ENCODE peak calls at places on chromosomes 12 and 14, in eight cellular contexts. W is fibroblast of mammary gland; H is Panc1; X is effector memory CD8-positive, alpha-beta T cell; U is iPS-NIHi11; F is left colon; Q is substantia nigra; S is AG04450. K is an unnamed sample.

GRCh38 chr12:12941450-12942350 is 10.3 kb downstream of the GPRC5D start:
- DNase-seq in W (no peak), H (no peak), X (no peak), U (no peak), F (no peak), Q (no peak), S (no peak), K (no peak)

GRCh38 chr12:48775991-48776649 is 12.8 kb downstream of the ADCY6 start:
- DNase-seq in W (no peak), H (no peak), X (no peak), U (no peak), F (no peak), Q (no peak), S (no peak), K (no peak)

GRCh38 chr12:49962861-49963765 is 1.4 kb downstream of the AQP5 start:
- DNase-seq in W (no peak), H (no peak), X (no peak), U (peak; percentile 66), F (peak; percentile 60), Q (no peak), S (no peak), K (no peak)

GRCh38 chr12:110689002-110689600 is at the start of gene HVCN1:
- DNase-seq in W (no peak), H (no peak), X (no peak), U (peak; percentile 96), F (peak; percentile 68), Q (peak; percentile 20), S (no peak), K (no peak)

GRCh38 chr12:42798811-42799438 is 209.4 kb upstream of the PRICKLE1 start:
- DNase-seq in W (peak; percentile 27), H (no peak), X (no peak), U (no peak), F (no peak), Q (no peak), S (peak; percentile 30), K (peak; percentile 40)

GRCh38 chr14:24081739-24082204 is 10.4 kb downstream of the CPNE6 start:
- DNase-seq in W (no peak), H (no peak), X (no peak), U (no peak), F (no peak), Q (no peak), S (no peak), K (no peak)

GRCh38 chr12:570237-570925 is 92.9 kb downstream of the NINJ2 start:
- DNase-seq in W (peak; percentile 87), H (peak; percentile 46), X (no peak), U (peak; percentile 93), F (peak; percentile 74), Q (no peak), S (peak; percentile 54), K (peak; percentile 85)

GRCh38 chr14:96121660-96122395 is 82.7 kb downstream of the C14orf132 start:
- DNase-seq in W (peak; percentile 84), H (no peak), X (no peak), U (no peak), F (no peak), Q (no peak), S (peak; percentile 81), K (no peak)

GRCh38 chr14:104678346-104678745 is 11.1 kb upstream of the INF2 start:
- DNase-seq in W (no peak), H (no peak), X (no peak), U (no peak), F (no peak), Q (peak; percentile 71), S (no peak), K (peak; percentile 35)

GRCh38 chr12:69239922-69240624 is 704 bp downstream of the CPSF6 start:
- DNase-seq in W (no peak), H (no peak), X (peak; percentile 41), U (peak; percentile 61), F (peak; percentile 69), Q (peak; percentile 31), S (no peak), K (peak; percentile 15)

GRCh38 chr12:94498073-94498472 is 38.4 kb upstream of the CEP83 start:
- DNase-seq in W (no peak), H (no peak), X (no peak), U (no peak), F (no peak), Q (no peak), S (no peak), K (no peak)

GRCh38 chr14:63492391-63492790 is 50.8 kb downstream of the PPP2R5E start:
- DNase-seq in W (peak; percentile 65), H (no peak), X (no peak), U (no peak), F (no peak), Q (no peak), S (no peak), K (peak; percentile 71)

GRCh38 chr14:74843653-74844052 is 32.3 kb downstream of the PROX2 start:
- DNase-seq in W (peak; percentile 85), H (no peak), X (no peak), U (no peak), F (no peak), Q (no peak), S (no peak), K (peak; percentile 84)

GRCh38 chr12:56469007-56469930 is 891 bp downstream of the SPRYD4 start:
- DNase-seq in W (peak; percentile 2), H (no peak), X (no peak), U (no peak), F (peak; percentile 54), Q (peak; percentile 42), S (no peak), K (no peak)

GRCh38 chr14:72599579-72600470 is 294.1 kb downstream of the DPF3 start:
- DNase-seq in W (no peak), H (no peak), X (no peak), U (peak; percentile 31), F (no peak), Q (no peak), S (no peak), K (no peak)

GRCh38 chr12:16110596-16110995 is 166.9 kb downstream of the SLC15A5 start:
- DNase-seq in W (no peak), H (no peak), X (no peak), U (no peak), F (no peak), Q (no peak), S (no peak), K (no peak)

GRCh38 chr14:59123975-59124374 is 64.5 kb upstream of the DAAM1 start:
- DNase-seq in W (peak; percentile 46), H (no peak), X (no peak), U (no peak), F (no peak), Q (no peak), S (no peak), K (peak; percentile 58)

GRCh38 chr12:91177380-91177779 is 5.2 kb downstream of the DCN start:
- DNase-seq in W (no peak), H (no peak), X (no peak), U (no peak), F (no peak), Q (no peak), S (no peak), K (peak; percentile 64)